ENCODE peak calls at places on chromosomes 11 and 22, in nine cellular contexts. One of them, this sample, is unnamed.

GRCh38 chr11:130666781-130667251 is 218.4 kb downstream of the ADAMTS15 start:
- DNase-seq in mucosa of descending colon: no peak
- DNase-seq in fibroblast of lung: peak
- DNase-seq in Peyer's patch: no peak
- DNase-seq in cardiac muscle cell: no peak
- DNase-seq in nephron progenitor cell: no peak
- DNase-seq in AG09309: no peak
- DNase-seq in osteocyte: no peak
- DNase-seq in BJ: no peak
- DNase-seq in this sample: no peak

GRCh38 chr22:46050916-46051614 is 74.1 kb upstream of the WNT7B start:
- DNase-seq in Peyer's patch: peak
- DNase-seq in fibroblast of lung: no peak
- DNase-seq in nephron progenitor cell: no peak
- DNase-seq in BJ: no peak
- DNase-seq in osteocyte: no peak
- DNase-seq in mucosa of descending colon: peak
- DNase-seq in AG09309: no peak
- DNase-seq in cardiac muscle cell: no peak
- DNase-seq in this sample: no peak

GRCh38 chr22:43289551-43289963 is 53.6 kb downstream of the SCUBE1 start:
- DNase-seq in mucosa of descending colon: no peak
- DNase-seq in BJ: no peak
- DNase-seq in nephron progenitor cell: no peak
- DNase-seq in osteocyte: no peak
- DNase-seq in fibroblast of lung: peak
- DNase-seq in AG09309: no peak
- DNase-seq in Peyer's patch: no peak
- DNase-seq in cardiac muscle cell: peak
- DNase-seq in this sample: no peak

GRCh38 chr22:49426098-49426497 is 401.6 kb downstream of the BRD1 start:
- DNase-seq in mucosa of descending colon: no peak
- DNase-seq in fibroblast of lung: no peak
- DNase-seq in BJ: no peak
- DNase-seq in AG09309: no peak
- DNase-seq in Peyer's patch: no peak
- DNase-seq in nephron progenitor cell: no peak
- DNase-seq in cardiac muscle cell: no peak
- DNase-seq in osteocyte: no peak
- DNase-seq in this sample: no peak

GRCh38 chr11:72649215-72649976 is 24.8 kb downstream of the PDE2A start:
- DNase-seq in AG09309: no peak
- DNase-seq in Peyer's patch: no peak
- DNase-seq in fibroblast of lung: no peak
- DNase-seq in nephron progenitor cell: no peak
- DNase-seq in osteocyte: no peak
- DNase-seq in BJ: no peak
- DNase-seq in cardiac muscle cell: no peak
- DNase-seq in mucosa of descending colon: no peak
- DNase-seq in this sample: no peak

GRCh38 chr22:44933829-44934735 is 75.7 kb downstream of the PHF21B start:
- DNase-seq in cardiac muscle cell: no peak
- DNase-seq in osteocyte: no peak
- DNase-seq in fibroblast of lung: no peak
- DNase-seq in Peyer's patch: no peak
- DNase-seq in mucosa of descending colon: peak
- DNase-seq in AG09309: no peak
- DNase-seq in BJ: no peak
- DNase-seq in nephron progenitor cell: peak
- DNase-seq in this sample: no peak

GRCh38 chr22:43890901-43891331 is 897 bp downstream of the PNPLA5 start:
- DNase-seq in osteocyte: no peak
- DNase-seq in Peyer's patch: no peak
- DNase-seq in mucosa of descending colon: no peak
- DNase-seq in BJ: no peak
- DNase-seq in cardiac muscle cell: no peak
- DNase-seq in AG09309: no peak
- DNase-seq in fibroblast of lung: no peak
- DNase-seq in nephron progenitor cell: no peak
- DNase-seq in this sample: no peak

GRCh38 chr11:12179019-12179418 is 68.6 kb downstream of the MICAL2 start:
- DNase-seq in mucosa of descending colon: peak
- DNase-seq in nephron progenitor cell: no peak
- DNase-seq in BJ: no peak
- DNase-seq in AG09309: no peak
- DNase-seq in cardiac muscle cell: no peak
- DNase-seq in Peyer's patch: peak
- DNase-seq in fibroblast of lung: no peak
- DNase-seq in osteocyte: no peak
- DNase-seq in this sample: no peak

GRCh38 chr22:28963362-28963761 is 80.0 kb downstream of the ZNRF3 start:
- DNase-seq in BJ: no peak
- DNase-seq in cardiac muscle cell: no peak
- DNase-seq in fibroblast of lung: no peak
- DNase-seq in Peyer's patch: no peak
- DNase-seq in AG09309: no peak
- DNase-seq in nephron progenitor cell: no peak
- DNase-seq in osteocyte: no peak
- DNase-seq in mucosa of descending colon: no peak
- DNase-seq in this sample: no peak

GRCh38 chr11:43687120-43687791 is 6.7 kb downstream of the HSD17B12 start:
- DNase-seq in Peyer's patch: no peak
- DNase-seq in BJ: no peak
- DNase-seq in mucosa of descending colon: no peak
- DNase-seq in cardiac muscle cell: peak
- DNase-seq in AG09309: no peak
- DNase-seq in fibroblast of lung: peak
- DNase-seq in osteocyte: no peak
- DNase-seq in nephron progenitor cell: no peak
- DNase-seq in this sample: no peak

GRCh38 chr11:2698386-2699184 is 1.2 kb downstream of the KCNQ1OT1 start:
- DNase-seq in Peyer's patch: peak
- DNase-seq in cardiac muscle cell: no peak
- DNase-seq in fibroblast of lung: no peak
- DNase-seq in nephron progenitor cell: no peak
- DNase-seq in mucosa of descending colon: no peak
- DNase-seq in AG09309: no peak
- DNase-seq in osteocyte: no peak
- DNase-seq in BJ: no peak
- DNase-seq in this sample: no peak

GRCh38 chr11:87722756-87723599 is 452.3 kb downstream of the RAB38 start:
- DNase-seq in mucosa of descending colon: no peak
- DNase-seq in fibroblast of lung: peak
- DNase-seq in BJ: no peak
- DNase-seq in AG09309: peak
- DNase-seq in nephron progenitor cell: peak
- DNase-seq in osteocyte: no peak
- DNase-seq in Peyer's patch: peak
- DNase-seq in cardiac muscle cell: peak
- DNase-seq in this sample: no peak

GRCh38 chr22:17570851-17571631 is 7.7 kb downstream of the SLC25A18 start:
- DNase-seq in osteocyte: no peak
- DNase-seq in cardiac muscle cell: peak
- DNase-seq in AG09309: no peak
- DNase-seq in fibroblast of lung: peak
- DNase-seq in Peyer's patch: peak
- DNase-seq in BJ: peak
- DNase-seq in nephron progenitor cell: no peak
- DNase-seq in mucosa of descending colon: no peak
- DNase-seq in this sample: no peak

GRCh38 chr11:33899383-33900037 is 7.6 kb upstream of the LMO2 start:
- DNase-seq in cardiac muscle cell: peak
- DNase-seq in fibroblast of lung: peak
- DNase-seq in osteocyte: no peak
- DNase-seq in BJ: peak
- DNase-seq in AG09309: peak
- DNase-seq in nephron progenitor cell: no peak
- DNase-seq in mucosa of descending colon: no peak
- DNase-seq in Peyer's patch: peak
- DNase-seq in this sample: peak

GRCh38 chr11:18063131-18063530 is 17.1 kb upstream of the TPH1 start:
- DNase-seq in AG09309: no peak
- DNase-seq in BJ: no peak
- DNase-seq in nephron progenitor cell: no peak
- DNase-seq in osteocyte: no peak
- DNase-seq in mucosa of descending colon: no peak
- DNase-seq in Peyer's patch: no peak
- DNase-seq in cardiac muscle cell: no peak
- DNase-seq in fibroblast of lung: no peak
- DNase-seq in this sample: no peak

GRCh38 chr11:72615329-72615728 is 58.9 kb downstream of the PDE2A start:
- DNase-seq in mucosa of descending colon: no peak
- DNase-seq in osteocyte: no peak
- DNase-seq in Peyer's patch: no peak
- DNase-seq in cardiac muscle cell: no peak
- DNase-seq in BJ: no peak
- DNase-seq in nephron progenitor cell: no peak
- DNase-seq in AG09309: no peak
- DNase-seq in fibroblast of lung: no peak
- DNase-seq in this sample: no peak

GRCh38 chr11:19698493-19699292 is 13.9 kb upstream of the NAV2 start:
- DNase-seq in nephron progenitor cell: no peak
- DNase-seq in BJ: no peak
- DNase-seq in mucosa of descending colon: no peak
- DNase-seq in AG09309: peak
- DNase-seq in fibroblast of lung: peak
- DNase-seq in osteocyte: no peak
- DNase-seq in Peyer's patch: no peak
- DNase-seq in cardiac muscle cell: peak
- DNase-seq in this sample: no peak

DNA sequence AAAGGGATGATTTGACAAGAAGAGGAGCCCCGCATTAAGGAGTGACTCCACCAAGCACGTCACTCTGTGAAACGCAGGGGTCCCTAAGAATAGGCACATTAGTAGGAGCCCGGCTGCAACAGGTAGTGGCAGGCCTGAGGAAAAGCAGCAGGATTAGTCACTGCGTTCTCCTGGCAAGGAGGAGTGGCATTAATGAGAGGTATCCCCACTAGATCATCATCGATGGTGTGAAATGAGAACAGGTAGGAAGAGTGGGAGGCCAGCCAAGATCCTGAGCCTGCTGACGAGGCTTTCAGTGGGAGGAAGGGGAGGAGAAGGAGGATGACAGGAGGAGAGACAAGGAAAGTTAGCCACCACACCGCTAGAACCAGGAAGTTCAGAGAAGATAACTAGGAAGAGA is 38.6 kb downstream of the NRXN2 start:
- DNase-seq in mucosa of descending colon: no peak
- DNase-seq in AG09309: no peak
- DNase-seq in osteocyte: no peak
- DNase-seq in nephron progenitor cell: no peak
- DNase-seq in fibroblast of lung: no peak
- DNase-seq in Peyer's patch: no peak
- DNase-seq in cardiac muscle cell: no peak
- DNase-seq in BJ: no peak
- DNase-seq in this sample: no peak
- TF ChIP-seq CTCF in mucosa of descending colon: no peak
- TF ChIP-seq CTCF in AG09309: no peak
- TF ChIP-seq CTCF in osteocyte: no peak
- TF ChIP-seq CTCF in nephron progenitor cell: no peak
- TF ChIP-seq CTCF in fibroblast of lung: no peak
- TF ChIP-seq CTCF in Peyer's patch: no peak
- TF ChIP-seq CTCF in cardiac muscle cell: no peak
- TF ChIP-seq CTCF in BJ: no peak
- TF ChIP-seq CTCF in this sample: no peak

DNA sequence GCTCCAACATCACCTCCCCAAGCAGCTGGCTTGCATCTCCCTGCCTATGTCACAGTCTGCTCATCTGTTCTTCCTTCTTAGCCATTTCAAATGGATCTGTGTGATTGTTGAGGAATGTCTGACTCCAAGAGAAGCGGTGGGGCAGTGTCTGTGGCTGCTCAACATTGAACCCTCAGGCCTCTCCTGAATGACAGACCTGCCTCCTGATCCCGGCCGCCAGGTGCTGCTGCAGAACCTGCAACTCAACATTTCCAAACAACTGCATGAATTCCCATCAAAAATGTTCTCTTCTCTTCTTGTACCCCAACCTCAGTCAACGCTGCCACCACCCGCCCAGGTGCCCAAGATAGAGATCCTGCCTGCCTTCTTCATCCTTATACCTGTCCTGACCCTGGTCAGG is 132.5 kb downstream of the FBXO7 start:
- DNase-seq in Peyer's patch: no peak
- DNase-seq in cardiac muscle cell: no peak
- DNase-seq in fibroblast of lung: no peak
- DNase-seq in AG09309: no peak
- DNase-seq in osteocyte: no peak
- DNase-seq in mucosa of descending colon: no peak
- DNase-seq in nephron progenitor cell: no peak
- DNase-seq in BJ: no peak
- DNase-seq in this sample: no peak
- TF ChIP-seq CTCF in Peyer's patch: no peak
- TF ChIP-seq CTCF in cardiac muscle cell: no peak
- TF ChIP-seq CTCF in fibroblast of lung: no peak
- TF ChIP-seq CTCF in AG09309: no peak
- TF ChIP-seq CTCF in osteocyte: no peak
- TF ChIP-seq CTCF in mucosa of descending colon: no peak
- TF ChIP-seq CTCF in nephron progenitor cell: no peak
- TF ChIP-seq CTCF in BJ: no peak
- TF ChIP-seq CTCF in this sample: no peak

GRCh38 chr11:102810943-102811528 is 13.1 kb upstream of the MMP1 start:
- DNase-seq in fibroblast of lung: peak
- DNase-seq in nephron progenitor cell: no peak
- DNase-seq in BJ: no peak
- DNase-seq in cardiac muscle cell: peak
- DNase-seq in AG09309: no peak
- DNase-seq in osteocyte: no peak
- DNase-seq in mucosa of descending colon: no peak
- DNase-seq in Peyer's patch: no peak
- DNase-seq in this sample: no peak
- TF ChIP-seq CTCF in fibroblast of lung: peak
- TF ChIP-seq CTCF in nephron progenitor cell: peak
- TF ChIP-seq CTCF in BJ: peak
- TF ChIP-seq CTCF in cardiac muscle cell: peak
- TF ChIP-seq CTCF in AG09309: peak
- TF ChIP-seq CTCF in osteocyte: peak
- TF ChIP-seq CTCF in mucosa of descending colon: no peak
- TF ChIP-seq CTCF in Peyer's patch: peak
- TF ChIP-seq CTCF in this sample: peak

DNA sequence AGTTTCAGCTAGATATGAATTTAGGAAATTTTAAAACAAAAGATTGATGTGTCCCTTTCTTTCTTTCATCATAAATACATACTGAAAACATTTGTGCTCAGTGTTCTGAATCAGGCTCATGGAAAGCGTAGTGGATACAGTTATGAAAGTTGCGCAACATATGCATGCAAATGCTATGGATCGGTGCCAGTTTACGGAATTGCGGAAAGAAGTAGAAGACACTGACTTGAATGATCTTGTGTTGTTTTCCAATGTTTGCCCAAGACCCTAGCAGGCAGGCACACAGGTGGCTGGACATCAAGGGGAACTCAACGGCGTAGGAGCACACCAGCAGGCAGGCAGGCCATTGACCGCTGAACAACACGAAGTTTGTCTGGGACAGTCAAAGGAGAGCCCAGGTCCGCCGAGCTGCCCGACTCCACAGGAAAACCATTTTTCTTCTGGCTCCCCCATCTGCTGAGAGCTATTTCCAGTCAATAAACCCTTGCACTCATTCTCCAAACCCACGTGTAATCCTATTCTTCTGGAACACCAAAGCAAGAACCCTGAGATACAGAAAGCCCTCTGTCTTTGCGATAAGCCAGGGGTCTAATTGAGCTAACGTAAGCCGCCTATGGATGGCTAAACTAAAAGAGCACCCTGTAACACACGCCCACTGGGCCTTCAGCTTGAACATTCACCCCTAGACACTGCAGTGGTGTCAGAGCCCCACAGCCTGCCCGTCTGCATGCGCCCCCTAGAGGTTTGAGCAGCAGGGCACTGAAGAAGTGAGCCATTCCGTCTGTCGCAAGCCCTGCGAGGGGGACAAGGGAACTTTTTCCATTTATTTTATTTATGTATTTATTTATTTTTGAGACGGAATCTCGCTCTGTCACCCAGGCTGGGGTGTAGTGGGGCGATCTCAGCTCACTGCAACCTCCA is 7.4 kb upstream of the BIRC3 start:
- DNase-seq in osteocyte: no peak
- DNase-seq in mucosa of descending colon: no peak
- DNase-seq in Peyer's patch: no peak
- DNase-seq in BJ: no peak
- DNase-seq in cardiac muscle cell: no peak
- DNase-seq in fibroblast of lung: peak
- DNase-seq in nephron progenitor cell: no peak
- DNase-seq in AG09309: no peak
- DNase-seq in this sample: no peak
- TF ChIP-seq CTCF in osteocyte: no peak
- TF ChIP-seq CTCF in mucosa of descending colon: no peak
- TF ChIP-seq CTCF in Peyer's patch: no peak
- TF ChIP-seq CTCF in BJ: no peak
- TF ChIP-seq CTCF in cardiac muscle cell: no peak
- TF ChIP-seq CTCF in fibroblast of lung: no peak
- TF ChIP-seq CTCF in nephron progenitor cell: peak
- TF ChIP-seq CTCF in AG09309: peak
- TF ChIP-seq CTCF in this sample: no peak

This sample was measured in AG09319.